ENCODE peak calls at places on chromosomes 13 and 19, in six cellular contexts. R, E, N, W, M and H are unnamed samples.

GRCh38 chr13:114118086-114118762 is 14.2 kb downstream of the RASA3 start:
- DNase-seq in R (peak; percentile 62), E (no peak), N (peak; percentile 56), W (no peak), M (no peak), H (no peak)

GRCh38 chr19:48216933-48217332 is 38.8 kb downstream of the CARD8 start:
- DNase-seq in R (no peak), E (no peak), N (no peak), W (no peak), M (no peak), H (no peak)

GRCh38 chr13:48311223-48311622 is 7.7 kb downstream of the RB1 start:
- DNase-seq in R (no peak), E (no peak), N (no peak), W (no peak), M (no peak), H (no peak)

GRCh38 chr19:11378319-11379189 is 4.1 kb downstream of the SWSAP1 start:
- DNase-seq in R (peak; percentile 48), E (no peak), N (peak; percentile 72), W (no peak), M (peak; percentile 72), H (peak; percentile 61)

GRCh38 chr19:41309225-41310030 is 544 bp upstream of the CCDC97 start:
- DNase-seq in R (no peak), E (no peak), N (no peak), W (no peak), M (no peak), H (no peak)

GRCh38 chr19:43901395-43902390 is 33.4 kb downstream of the ZNF45 start:
- DNase-seq in R (peak; percentile 80), E (no peak), N (peak; percentile 83), W (peak; percentile 33), M (peak; percentile 78), H (no peak)

GRCh38 chr19:50204811-50205675 is 1.6 kb downstream of the MYH14 start:
- DNase-seq in R (peak; percentile 70), E (peak; percentile 65), N (no peak), W (peak; percentile 57), M (peak; percentile 33), H (no peak)

GRCh38 chr19:50181121-50181520 is 18.0 kb upstream of the IZUMO2 start:
- DNase-seq in R (no peak), E (no peak), N (no peak), W (no peak), M (no peak), H (no peak)

GRCh38 chr19:13337181-13337580 is 169.1 kb downstream of the CACNA1A start:
- DNase-seq in R (no peak), E (no peak), N (no peak), W (no peak), M (no peak), H (no peak)

GRCh38 chr13:74067818-74068217 is 66.4 kb downstream of the KLF12 start:
- DNase-seq in R (no peak), E (no peak), N (no peak), W (no peak), M (no peak), H (no peak)

GRCh38 chr13:61706899-61707298 is 291.2 kb upstream of the PCDH20 start:
- DNase-seq in R (no peak), E (no peak), N (no peak), W (no peak), M (peak; percentile 16), H (no peak)

GRCh38 chr13:107157272-107157671 is 589.3 kb upstream of the ARGLU1 start:
- DNase-seq in R (no peak), E (no peak), N (no peak), W (no peak), M (no peak), H (no peak)

GRCh38 chr19:55321466-55321865 is 3.7 kb downstream of the TMEM150B start:
- DNase-seq in R (no peak), E (no peak), N (no peak), W (no peak), M (no peak), H (no peak)

GRCh38 chr13:20093946-20094345 is 66.9 kb downstream of the GJA3 start:
- DNase-seq in R (no peak), E (no peak), N (no peak), W (no peak), M (no peak), H (no peak)

GRCh38 chr19:13869324-13869723 is 7.6 kb upstream of the NANOS3 start:
- DNase-seq in R (no peak), E (no peak), N (no peak), W (no peak), M (no peak), H (no peak)

GRCh38 chr19:51681286-51681956 is 11.7 kb upstream of the SPACA6 start:
- DNase-seq in R (no peak), E (no peak), N (peak; percentile 26), W (no peak), M (no peak), H (no peak)

GRCh38 chr13:93361703-93362102 is 135.1 kb downstream of the GPC6 start:
- DNase-seq in R (peak; percentile 73), E (no peak), N (peak; percentile 2), W (no peak), M (no peak), H (no peak)

GRCh38 chr13:106597190-106597589 is 29.3 kb upstream of the ARGLU1 start:
- DNase-seq in R (no peak), E (no peak), N (no peak), W (no peak), M (no peak), H (no peak)

GRCh38 chr13:76672422-76672821 is 213.8 kb downstream of the KCTD12 start:
- DNase-seq in R (no peak), E (no peak), N (no peak), W (no peak), M (no peak), H (no peak)

GRCh38 chr13:59088716-59089115 is 1075.0 kb downstream of the DIAPH3 start:
- DNase-seq in R (no peak), E (no peak), N (no peak), W (no peak), M (no peak), H (no peak)

GRCh38 chr13:100543872-100544602 is 44.6 kb downstream of the GGACT start:
- DNase-seq in R (peak; percentile 41), E (no peak), N (no peak), W (no peak), M (no peak), H (peak; percentile 24)

GRCh38 chr13:100541882-100542545 is 46.6 kb downstream of the GGACT start:
- DNase-seq in R (no peak), E (no peak), N (no peak), W (no peak), M (no peak), H (no peak)

GRCh38 chr13:100540621-100541020 is 48.0 kb downstream of the GGACT start:
- DNase-seq in R (no peak), E (no peak), N (no peak), W (no peak), M (no peak), H (no peak)

GRCh38 chr13:100544866-100545683 is 43.5 kb downstream of the GGACT start:
- DNase-seq in R (no peak), E (no peak), N (no peak), W (no peak), M (no peak), H (no peak)

DNA sequence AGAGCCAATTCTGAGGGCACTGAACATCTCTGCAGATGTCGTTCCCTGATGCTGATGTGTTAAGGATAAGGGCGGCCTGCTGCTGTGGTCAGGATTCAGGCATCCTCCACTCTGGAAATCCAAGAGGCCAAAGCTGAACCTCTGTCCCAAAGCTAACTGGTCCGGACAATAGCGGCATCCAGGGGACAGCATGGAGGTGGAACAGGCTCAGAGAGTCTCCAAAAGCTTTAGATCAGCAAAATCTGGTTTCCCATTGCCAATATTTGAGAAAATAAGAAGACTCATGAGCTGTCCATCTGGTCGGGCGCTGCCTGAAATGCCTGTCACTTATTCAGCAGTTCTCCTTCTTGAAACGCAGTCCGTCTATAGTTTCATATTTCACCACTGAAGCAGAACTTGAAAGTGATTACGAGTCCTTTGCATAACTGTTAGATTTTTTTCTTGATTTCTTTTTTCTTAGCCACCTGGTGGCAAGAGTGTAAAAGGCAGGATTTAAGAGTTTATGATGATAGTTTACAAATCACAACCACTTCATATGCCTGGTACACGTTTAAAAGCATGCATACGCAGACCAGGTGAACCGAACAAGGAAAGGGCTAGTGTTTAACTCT is 45.9 kb downstream of the GGACT start:
- DNase-seq in R (peak; percentile 35), E (no peak), N (peak; percentile 23), W (no peak), M (no peak), H (peak; percentile 68)
- TF ChIP-seq MAX in R (no peak), E (no peak), N (no peak), W (no peak), M (no peak), H (no peak)

DNA sequence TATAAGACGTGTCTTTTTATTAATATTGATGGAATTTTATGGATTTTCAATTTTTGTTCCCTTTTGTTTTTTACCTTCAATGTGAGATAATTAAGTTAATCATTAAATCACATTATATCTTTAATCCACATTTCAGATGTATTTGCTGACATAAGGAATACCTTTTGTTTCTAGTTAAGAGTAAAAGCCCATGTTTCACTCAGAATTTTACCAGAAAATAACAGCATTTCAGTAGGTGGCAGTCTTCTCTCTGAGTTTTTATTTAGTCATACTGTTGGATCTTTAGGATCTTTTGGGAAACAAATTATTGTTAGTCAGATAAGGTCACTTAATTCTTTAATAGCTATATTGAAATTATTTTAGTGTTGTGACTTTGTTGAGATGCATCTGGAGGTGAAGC is 67.9 kb downstream of the NDFIP2 start:
- DNase-seq in R (no peak), E (no peak), N (peak; percentile 7), W (no peak), M (peak; percentile 17), H (no peak)
- TF ChIP-seq CTCF in R (no peak), E (no peak), N (peak; percentile 38), W (no peak), M (peak; percentile 72), H (no peak)

GRCh38 chr19:17352608-17353280 is 15.4 kb downstream of the GTPBP3 start:
- DNase-seq in R (no peak), E (no peak), N (no peak), W (no peak), M (no peak), H (no peak)
- H3K4me3 ChIP-seq in R (no peak overlapping the region), E (no peak overlapping the region), N (no peak overlapping the region), W (no peak overlapping the region), M (no peak overlapping the region), H (no peak overlapping the region)

GRCh38 chr19:36049080-36049698 is 4.9 kb downstream of the THAP8 start:
- DNase-seq in R (no peak), E (no peak), N (no peak), W (no peak), M (no peak), H (no peak)

GRCh38 chr19:36051236-36051635 is 2.8 kb downstream of the THAP8 start:
- DNase-seq in R (peak; percentile 56), E (peak; percentile 33), N (peak; percentile 67), W (no peak), M (no peak), H (no peak)

GRCh38 chr19:36046443-36047050 is 7.5 kb downstream of the THAP8 start:
- DNase-seq in R (no peak), E (no peak), N (no peak), W (no peak), M (no peak), H (no peak)

GRCh38 chr19:36051637-36052036 is 2.4 kb downstream of the THAP8 start:
- DNase-seq in R (no peak), E (no peak), N (no peak), W (no peak), M (no peak), H (no peak)

DNA sequence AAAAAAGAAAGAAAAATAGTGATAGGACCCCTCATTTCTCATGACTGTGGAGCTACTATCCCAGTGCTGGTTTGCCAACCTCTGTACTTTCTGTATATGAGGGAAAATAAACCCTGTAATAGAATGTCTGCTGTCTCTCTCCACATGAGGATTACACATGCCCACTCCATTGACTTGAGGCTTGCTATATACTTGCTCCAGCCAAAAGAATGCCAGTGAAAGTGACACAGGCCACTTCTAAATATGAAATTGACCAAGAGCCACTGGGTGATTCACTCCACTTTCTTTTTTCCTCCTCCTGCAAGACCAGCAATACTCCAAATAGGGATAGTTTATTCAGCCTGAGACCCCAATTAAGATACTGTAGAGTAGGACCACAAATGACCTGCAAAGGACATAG is 6.2 kb downstream of the THAP8 start:
- DNase-seq in R (no peak), E (no peak), N (no peak), W (no peak), M (no peak), H (no peak)
- TF ChIP-seq MAX in R (no peak), E (no peak), N (no peak), W (no peak), M (no peak), H (no peak)